ENCODE peak calls at places on chromosomes 4 and X, in eight cellular contexts. One of them, this sample, is unnamed. For H3K4me1, the result is how much of the 10 kb centered on the place peaks cover.

GRCh38 chr4:41015031-41015675 is 199.2 kb downstream of the APBB2 start:
- DNase-seq in adipocyte: no peak
- DNase-seq in aorta: no peak
- DNase-seq in tibial artery: no peak
- DNase-seq in kidney: no peak
- DNase-seq in right lobe of liver: no peak
- DNase-seq in neuronal stem cell: no peak
- DNase-seq in CD4-positive, CD25-positive, alpha-beta regulatory T cell: no peak
- DNase-seq in this sample: no peak

GRCh38 chr4:154329268-154329858 is 162.2 kb downstream of the DCHS2 start:
- DNase-seq in adipocyte: peak
- DNase-seq in aorta: no peak
- DNase-seq in tibial artery: no peak
- DNase-seq in kidney: no peak
- DNase-seq in right lobe of liver: no peak
- DNase-seq in neuronal stem cell: no peak
- DNase-seq in CD4-positive, CD25-positive, alpha-beta regulatory T cell: no peak
- DNase-seq in this sample: peak

GRCh38 chrX:104566921-104567501 is 1.0 kb downstream of the IL1RAPL2 start:
- DNase-seq in adipocyte: no peak
- DNase-seq in aorta: no peak
- DNase-seq in tibial artery: no peak
- DNase-seq in kidney: no peak
- DNase-seq in right lobe of liver: peak
- DNase-seq in neuronal stem cell: no peak
- DNase-seq in CD4-positive, CD25-positive, alpha-beta regulatory T cell: no peak
- DNase-seq in this sample: no peak

GRCh38 chrX:107451754-107452153 is 2.3 kb downstream of the FRMPD3 start:
- DNase-seq in adipocyte: no peak
- DNase-seq in aorta: no peak
- DNase-seq in tibial artery: no peak
- DNase-seq in kidney: no peak
- DNase-seq in right lobe of liver: no peak
- DNase-seq in neuronal stem cell: peak
- DNase-seq in CD4-positive, CD25-positive, alpha-beta regulatory T cell: no peak
- DNase-seq in this sample: no peak

GRCh38 chr4:180380733-180381132 is 1862.5 kb upstream of the TENM3 start:
- DNase-seq in adipocyte: peak
- DNase-seq in aorta: no peak
- DNase-seq in tibial artery: no peak
- DNase-seq in kidney: no peak
- DNase-seq in right lobe of liver: no peak
- DNase-seq in neuronal stem cell: no peak
- DNase-seq in CD4-positive, CD25-positive, alpha-beta regulatory T cell: no peak
- DNase-seq in this sample: no peak

GRCh38 chrX:140918398-140919043 is 83.9 kb upstream of the SPANXB1 start:
- DNase-seq in adipocyte: peak
- DNase-seq in aorta: no peak
- DNase-seq in tibial artery: no peak
- DNase-seq in kidney: no peak
- DNase-seq in right lobe of liver: no peak
- DNase-seq in neuronal stem cell: peak
- DNase-seq in CD4-positive, CD25-positive, alpha-beta regulatory T cell: peak
- DNase-seq in this sample: peak

GRCh38 chr4:162981823-162982222 is 184.9 kb downstream of the NAF1 start:
- DNase-seq in adipocyte: no peak
- DNase-seq in aorta: no peak
- DNase-seq in tibial artery: no peak
- DNase-seq in kidney: no peak
- DNase-seq in right lobe of liver: no peak
- DNase-seq in neuronal stem cell: no peak
- DNase-seq in CD4-positive, CD25-positive, alpha-beta regulatory T cell: no peak
- DNase-seq in this sample: no peak

GRCh38 chrX:156002517-156002916 is 5.0 kb downstream of the IL9R start:
- DNase-seq in adipocyte: no peak
- DNase-seq in aorta: no peak
- DNase-seq in tibial artery: no peak
- DNase-seq in kidney: no peak
- DNase-seq in right lobe of liver: no peak
- DNase-seq in neuronal stem cell: no peak
- DNase-seq in CD4-positive, CD25-positive, alpha-beta regulatory T cell: no peak
- DNase-seq in this sample: no peak

GRCh38 chrX:19137064-19137463 is 14.8 kb upstream of the ADGRG2 start:
- DNase-seq in adipocyte: no peak
- DNase-seq in aorta: no peak
- DNase-seq in tibial artery: no peak
- DNase-seq in kidney: no peak
- DNase-seq in right lobe of liver: no peak
- DNase-seq in neuronal stem cell: no peak
- DNase-seq in CD4-positive, CD25-positive, alpha-beta regulatory T cell: no peak
- DNase-seq in this sample: peak

GRCh38 chrX:30308263-30309138 is 689 bp downstream of the NR0B1 start:
- DNase-seq in adipocyte: peak
- DNase-seq in aorta: peak
- DNase-seq in tibial artery: no peak
- DNase-seq in kidney: peak
- DNase-seq in right lobe of liver: no peak
- DNase-seq in neuronal stem cell: peak
- DNase-seq in CD4-positive, CD25-positive, alpha-beta regulatory T cell: no peak
- DNase-seq in this sample: no peak

GRCh38 chr4:8224596-8225289 is 25.7 kb downstream of the SH3TC1 start:
- DNase-seq in adipocyte: no peak
- DNase-seq in aorta: no peak
- DNase-seq in tibial artery: no peak
- DNase-seq in kidney: peak
- DNase-seq in right lobe of liver: no peak
- DNase-seq in neuronal stem cell: no peak
- DNase-seq in CD4-positive, CD25-positive, alpha-beta regulatory T cell: no peak
- DNase-seq in this sample: no peak

GRCh38 chr4:8225290-8225625 is 26.2 kb downstream of the SH3TC1 start:
- DNase-seq in adipocyte: no peak
- DNase-seq in aorta: no peak
- DNase-seq in tibial artery: no peak
- DNase-seq in kidney: no peak
- DNase-seq in right lobe of liver: no peak
- DNase-seq in neuronal stem cell: no peak
- DNase-seq in CD4-positive, CD25-positive, alpha-beta regulatory T cell: no peak
- DNase-seq in this sample: no peak

GRCh38 chr4:8227201-8227770 is 28.2 kb downstream of the SH3TC1 start:
- DNase-seq in adipocyte: no peak
- DNase-seq in aorta: no peak
- DNase-seq in tibial artery: no peak
- DNase-seq in kidney: peak
- DNase-seq in right lobe of liver: no peak
- DNase-seq in neuronal stem cell: no peak
- DNase-seq in CD4-positive, CD25-positive, alpha-beta regulatory T cell: no peak
- DNase-seq in this sample: no peak

GRCh38 chr4:8227771-8228318 is 28.8 kb downstream of the SH3TC1 start:
- DNase-seq in adipocyte: no peak
- DNase-seq in aorta: no peak
- DNase-seq in tibial artery: no peak
- DNase-seq in kidney: no peak
- DNase-seq in right lobe of liver: no peak
- DNase-seq in neuronal stem cell: no peak
- DNase-seq in CD4-positive, CD25-positive, alpha-beta regulatory T cell: no peak
- DNase-seq in this sample: no peak

DNA sequence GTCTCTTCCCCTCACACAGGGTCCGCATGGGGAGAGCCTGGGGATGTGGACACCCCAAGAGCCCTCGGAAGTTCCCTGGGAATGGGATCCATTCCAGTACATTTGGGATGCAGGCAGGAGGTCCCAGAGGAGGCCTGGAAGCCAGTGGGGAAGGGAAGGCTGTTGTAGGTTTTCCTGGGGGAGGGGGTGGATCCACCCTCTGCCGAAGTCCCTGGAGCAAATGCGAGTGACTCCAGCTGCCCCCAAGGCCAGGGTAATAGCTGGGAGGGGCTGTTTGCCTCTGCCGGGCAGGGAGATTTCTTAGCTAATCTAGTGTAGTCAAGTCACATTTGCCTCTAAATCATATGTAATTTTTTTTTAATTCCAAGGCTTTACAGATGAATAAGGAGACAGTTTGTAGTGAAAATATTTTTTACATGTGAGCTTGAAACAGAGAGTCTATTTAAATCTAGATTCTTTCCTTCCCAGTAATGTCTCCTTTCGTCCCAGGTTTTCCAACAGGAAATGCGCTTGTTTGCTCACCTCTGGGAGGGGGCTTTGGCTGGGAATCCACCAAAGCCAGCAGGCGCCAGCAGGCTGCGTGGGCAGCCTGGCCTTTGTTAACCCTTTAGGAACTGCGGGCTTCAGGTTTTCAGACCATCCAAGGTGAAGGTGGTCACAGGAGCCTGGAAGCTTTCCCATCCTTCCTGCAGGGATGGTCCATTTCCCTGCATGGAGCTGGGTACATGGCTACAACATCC is 26.8 kb downstream of the SH3TC1 start:
- DNase-seq in adipocyte: no peak
- DNase-seq in aorta: no peak
- DNase-seq in tibial artery: no peak
- DNase-seq in kidney: no peak
- DNase-seq in right lobe of liver: no peak
- DNase-seq in neuronal stem cell: no peak
- DNase-seq in CD4-positive, CD25-positive, alpha-beta regulatory T cell: no peak
- DNase-seq in this sample: no peak
- H3K4me1 ChIP-seq in adipocyte: under half
- H3K4me1 ChIP-seq in aorta: under half
- H3K4me1 ChIP-seq in tibial artery: under half
- H3K4me1 ChIP-seq in kidney: under half
- H3K4me1 ChIP-seq in right lobe of liver: under half
- H3K4me1 ChIP-seq in neuronal stem cell: under half
- H3K4me1 ChIP-seq in CD4-positive, CD25-positive, alpha-beta regulatory T cell: under half
- H3K4me1 ChIP-seq in this sample: under half

GRCh38 chr4:38132140-38132673 is 172.0 kb downstream of the PTTG2 start:
- DNase-seq in adipocyte: peak
- DNase-seq in aorta: no peak
- DNase-seq in tibial artery: no peak
- DNase-seq in kidney: no peak
- DNase-seq in right lobe of liver: no peak
- DNase-seq in neuronal stem cell: no peak
- DNase-seq in CD4-positive, CD25-positive, alpha-beta regulatory T cell: peak
- DNase-seq in this sample: no peak
- H3K4me1 ChIP-seq in adipocyte: under half
- H3K4me1 ChIP-seq in aorta: under half
- H3K4me1 ChIP-seq in tibial artery: under half
- H3K4me1 ChIP-seq in kidney: under half
- H3K4me1 ChIP-seq in right lobe of liver: under half
- H3K4me1 ChIP-seq in neuronal stem cell: under half
- H3K4me1 ChIP-seq in CD4-positive, CD25-positive, alpha-beta regulatory T cell: half or more
- H3K4me1 ChIP-seq in this sample: under half

GRCh38 chr4:184450743-184451142 is 23.6 kb downstream of the IRF2 start:
- DNase-seq in adipocyte: no peak
- DNase-seq in aorta: no peak
- DNase-seq in tibial artery: no peak
- DNase-seq in kidney: no peak
- DNase-seq in right lobe of liver: no peak
- DNase-seq in neuronal stem cell: no peak
- DNase-seq in CD4-positive, CD25-positive, alpha-beta regulatory T cell: no peak
- DNase-seq in this sample: no peak
- H3K4me1 ChIP-seq in adipocyte: half or more
- H3K4me1 ChIP-seq in aorta: under half
- H3K4me1 ChIP-seq in tibial artery: half or more
- H3K4me1 ChIP-seq in kidney: under half
- H3K4me1 ChIP-seq in right lobe of liver: under half
- H3K4me1 ChIP-seq in neuronal stem cell: under half
- H3K4me1 ChIP-seq in CD4-positive, CD25-positive, alpha-beta regulatory T cell: half or more
- H3K4me1 ChIP-seq in this sample: under half

GRCh38 chr4:182493377-182493776 is 250.2 kb downstream of the TENM3 start:
- DNase-seq in adipocyte: no peak
- DNase-seq in aorta: no peak
- DNase-seq in tibial artery: no peak
- DNase-seq in kidney: no peak
- DNase-seq in right lobe of liver: no peak
- DNase-seq in neuronal stem cell: no peak
- DNase-seq in CD4-positive, CD25-positive, alpha-beta regulatory T cell: no peak
- DNase-seq in this sample: no peak

GRCh38 chr4:182494103-182494502 is 250.9 kb downstream of the TENM3 start:
- DNase-seq in adipocyte: no peak
- DNase-seq in aorta: no peak
- DNase-seq in tibial artery: no peak
- DNase-seq in kidney: no peak
- DNase-seq in right lobe of liver: no peak
- DNase-seq in neuronal stem cell: no peak
- DNase-seq in CD4-positive, CD25-positive, alpha-beta regulatory T cell: no peak
- DNase-seq in this sample: no peak

GRCh38 chr4:182496392-182496791 is 253.2 kb downstream of the TENM3 start:
- DNase-seq in adipocyte: no peak
- DNase-seq in aorta: no peak
- DNase-seq in tibial artery: no peak
- DNase-seq in kidney: no peak
- DNase-seq in right lobe of liver: no peak
- DNase-seq in neuronal stem cell: no peak
- DNase-seq in CD4-positive, CD25-positive, alpha-beta regulatory T cell: no peak
- DNase-seq in this sample: no peak

GRCh38 chr4:182495111-182495510 is 251.9 kb downstream of the TENM3 start:
- DNase-seq in adipocyte: no peak
- DNase-seq in aorta: no peak
- DNase-seq in tibial artery: no peak
- DNase-seq in kidney: no peak
- DNase-seq in right lobe of liver: no peak
- DNase-seq in neuronal stem cell: no peak
- DNase-seq in CD4-positive, CD25-positive, alpha-beta regulatory T cell: no peak
- DNase-seq in this sample: no peak

DNA sequence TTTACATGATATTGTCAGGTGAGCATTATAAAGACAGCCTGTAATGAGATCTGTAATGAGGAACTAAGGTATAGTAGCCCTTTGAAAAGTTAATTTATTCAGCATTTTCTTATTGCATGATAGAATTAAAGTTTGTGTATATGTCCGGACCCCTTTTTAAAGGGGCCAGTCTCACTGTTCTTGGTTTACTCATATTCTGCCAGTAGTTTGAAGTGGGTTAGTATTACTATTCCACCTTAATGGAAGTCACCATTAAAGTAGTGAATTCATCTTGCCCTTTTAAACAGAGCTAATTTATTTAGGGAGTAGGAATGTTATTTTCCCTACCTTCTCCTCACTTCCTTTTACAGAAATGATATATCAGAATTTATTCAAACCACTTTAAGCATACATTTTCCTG is 252.8 kb downstream of the TENM3 start:
- DNase-seq in adipocyte: no peak
- DNase-seq in aorta: no peak
- DNase-seq in tibial artery: no peak
- DNase-seq in kidney: no peak
- DNase-seq in right lobe of liver: no peak
- DNase-seq in neuronal stem cell: no peak
- DNase-seq in CD4-positive, CD25-positive, alpha-beta regulatory T cell: no peak
- DNase-seq in this sample: no peak
- H3K4me1 ChIP-seq in adipocyte: under half
- H3K4me1 ChIP-seq in aorta: under half
- H3K4me1 ChIP-seq in tibial artery: under half
- H3K4me1 ChIP-seq in kidney: under half
- H3K4me1 ChIP-seq in right lobe of liver: under half
- H3K4me1 ChIP-seq in neuronal stem cell: under half
- H3K4me1 ChIP-seq in CD4-positive, CD25-positive, alpha-beta regulatory T cell: under half
- H3K4me1 ChIP-seq in this sample: under half